ENCODE peak calls at places on chromosomes 16 and 17, in seven cellular contexts. I is psoas muscle; W is left ventricle myocardium inferior; E is lower leg skin; D is CD4-positive, alpha-beta T cell; A is fibroblast of the aortic adventitia; P is HFFc6. C is an unnamed sample.

GRCh38 chr16:726438-727290 is at the start of the genes CCDC78 and HAGHL:
- DNase-seq in W (peak), P (no peak), D (peak), A (no peak), E (no peak), I (peak), C (no peak)

GRCh38 chr16:70476272-70477020 is 22.1 kb downstream of the FCSK start:
- DNase-seq in W (no peak), P (peak), D (no peak), E (no peak), A (peak), I (peak), C (no peak)

GRCh38 chr17:57296231-57296630 is 39.9 kb downstream of the MSI2 start:
- DNase-seq in E (no peak), P (no peak), D (no peak), A (no peak), W (no peak), I (no peak), C (no peak)

GRCh38 chr16:48542020-48542473 is 67.9 kb downstream of the N4BP1 start:
- DNase-seq in I (peak), E (no peak), W (peak), P (peak), A (peak), D (no peak), C (peak)

GRCh38 chr17:64146418-64147109 is 16.6 kb upstream of the ERN1 start:
- DNase-seq in D (peak), I (peak), E (peak), W (peak), A (peak), P (peak), C (no peak)

GRCh38 chr16:57299719-57300386 is 15.4 kb upstream of the PLLP start:
- DNase-seq in A (peak), P (peak), E (peak), D (peak), W (peak), I (peak), C (peak)

GRCh38 chr17:82217120-82217529 is 4.5 kb upstream of the CCDC57 start:
- DNase-seq in E (no peak), P (no peak), D (no peak), W (no peak), A (no peak), I (no peak), C (peak)

GRCh38 chr16:4087099-4087885 is 28.9 kb downstream of the ADCY9 start:
- DNase-seq in D (no peak), P (no peak), E (no peak), W (no peak), A (peak), I (no peak), C (no peak)

GRCh38 chr16:50708373-50709060 is 15.1 kb downstream of the NOD2 start:
- DNase-seq in E (no peak), D (peak), A (no peak), W (no peak), P (no peak), I (no peak), C (no peak)

GRCh38 chr16:50709061-50709695 is 15.8 kb downstream of the NOD2 start:
- DNase-seq in I (no peak), W (no peak), A (no peak), E (no peak), P (no peak), D (no peak), C (peak)

GRCh38 chr16:50711040-50711439 is 17.6 kb downstream of the NOD2 start:
- DNase-seq in I (no peak), A (no peak), W (no peak), P (no peak), D (no peak), E (no peak), C (no peak)

GRCh38 chr16:50711862-50712567 is 18.6 kb downstream of the NOD2 start:
- DNase-seq in I (peak), E (no peak), W (peak), D (no peak), A (no peak), P (no peak), C (no peak)

GRCh38 chr16:50709980-50710379 is 16.6 kb downstream of the NOD2 start:
- DNase-seq in E (no peak), A (no peak), P (no peak), I (no peak), D (no peak), W (no peak), C (no peak)
- TF ChIP-seq CTCF in E (no peak), A (no peak), P (no peak), I (no peak), D (no peak), W (no peak), C (peak)

GRCh38 chr17:10384175-10384574 is 11.4 kb upstream of the MYH13 start:
- DNase-seq in D (no peak), P (no peak), W (no peak), I (no peak), E (no peak), A (no peak), C (no peak)
- TF ChIP-seq CTCF in D (no peak), P (no peak), W (no peak), I (no peak), E (no peak), A (no peak), C (no peak)

GRCh38 chr16:14309001-14309886 is 238.1 kb downstream of the MRTFB start:
- DNase-seq in W (no peak), D (no peak), I (no peak), P (peak), E (no peak), A (no peak), C (no peak)
- TF ChIP-seq CTCF in W (no peak), D (peak), I (no peak), P (peak), E (no peak), A (no peak), C (no peak)

GRCh38 chr17:79924639-79924976 is 85.4 kb upstream of the CBX4 start:
- DNase-seq in D (no peak), W (no peak), P (no peak), E (no peak), I (no peak), A (no peak), C (no peak)

GRCh38 chr17:79926308-79927135 is 87.3 kb upstream of the CBX4 start:
- DNase-seq in W (no peak), D (no peak), I (no peak), E (no peak), P (no peak), A (no peak), C (no peak)

GRCh38 chr17:79926002-79926307 is 86.7 kb upstream of the CBX4 start:
- DNase-seq in E (no peak), D (no peak), I (no peak), A (no peak), W (no peak), P (no peak), C (no peak)

GRCh38 chr17:79923974-79924638 is 84.9 kb upstream of the CBX4 start:
- DNase-seq in A (peak), E (no peak), W (no peak), D (peak), I (no peak), P (no peak), C (no peak)

DNA sequence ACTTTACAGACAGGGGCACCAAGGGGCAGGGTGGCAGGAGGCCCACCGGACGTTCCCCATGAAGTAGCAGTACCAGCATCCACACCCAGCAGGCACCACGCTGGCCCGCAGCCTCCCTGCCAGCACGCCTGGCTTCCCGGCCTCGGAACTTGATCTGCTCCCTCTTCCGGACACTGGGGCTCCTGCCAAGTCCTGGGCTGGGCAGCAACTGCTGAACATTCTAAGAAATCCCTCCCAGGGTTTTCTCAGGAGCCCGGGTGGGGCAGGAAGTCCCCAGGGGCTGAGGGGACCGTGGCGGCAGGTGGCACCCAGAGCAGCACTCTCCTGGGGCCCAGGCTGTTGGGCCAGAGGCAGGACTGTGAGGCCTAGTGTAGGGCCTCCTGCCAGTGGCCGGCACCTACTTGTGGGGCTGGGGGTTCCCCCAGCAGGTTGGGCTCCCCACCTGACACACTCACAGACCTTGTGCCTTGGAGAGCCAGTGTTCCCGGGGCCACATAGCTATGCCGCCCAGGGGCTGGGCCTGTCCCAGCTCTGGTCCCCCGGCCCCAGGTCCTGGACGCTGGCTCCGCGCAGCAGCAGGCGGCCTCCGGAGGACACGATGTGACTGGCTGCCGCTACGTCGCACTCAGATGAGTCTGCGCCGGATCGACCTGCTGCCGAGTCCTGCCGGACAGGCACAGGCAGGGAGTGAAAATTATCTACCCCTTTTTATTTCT is 86.2 kb upstream of the CBX4 start:
- DNase-seq in E (no peak), I (peak), A (peak), D (no peak), P (no peak), W (peak), C (no peak)
- TF ChIP-seq CTCF in E (no peak), I (peak), A (peak), D (no peak), P (no peak), W (peak), C (no peak)

DNA sequence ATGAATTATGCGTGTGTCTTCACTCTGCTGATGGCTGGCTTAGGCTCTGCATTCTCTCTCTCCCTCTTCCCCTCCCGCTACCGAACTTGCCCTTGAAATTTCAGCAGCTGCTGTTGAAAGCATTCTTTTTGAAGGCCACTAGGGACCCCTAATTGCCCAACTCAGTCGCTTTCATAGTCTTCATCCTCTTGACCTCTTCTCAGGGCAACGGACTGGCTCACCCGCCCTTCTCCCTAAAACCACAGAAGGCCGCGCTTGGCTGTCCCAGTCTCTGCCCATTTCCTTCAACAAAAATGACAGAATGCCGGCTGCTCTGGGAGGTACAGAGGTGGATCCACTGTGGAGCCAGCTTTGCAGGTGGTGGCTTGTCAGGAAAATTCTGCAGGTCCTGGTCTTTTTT is 21.0 kb upstream of the FMNL1 start:
- DNase-seq in W (peak), A (peak), D (no peak), E (no peak), P (no peak), I (peak), C (peak)
- TF ChIP-seq CTCF in W (no peak), A (peak), D (no peak), E (no peak), P (no peak), I (no peak), C (no peak)

GRCh38 chr17:38883592-38884526 is 14.0 kb downstream of the LASP1 start:
- DNase-seq in D (no peak), P (no peak), I (no peak), W (no peak), E (no peak), A (no peak), C (no peak)
- TF ChIP-seq CTCF in D (no peak), P (peak), I (no peak), W (peak), E (no peak), A (no peak), C (peak)

GRCh38 chr16:67163164-67163902 is 1.2 kb upstream of the HSF4 start:
- DNase-seq in I (peak), W (peak), P (no peak), A (peak), D (peak), E (no peak), C (no peak)
- TF ChIP-seq CTCF in I (no peak), W (no peak), P (no peak), A (no peak), D (no peak), E (no peak), C (no peak)